ENCODE peak calls at places on chromosome 10, in seven cellular contexts. Z is mucosa of descending colon; S is hepatic stellate cell; J is cardiac fibroblast; D is neural crest cell; W is iris pigment epithelial cell; I is activated CD8-positive, alpha-beta memory T cell treated with anti-CD3 and anti-CD28 coated beads, Interleukin-2, amount 50 U/mL, for 48 hours. C is an unnamed sample.

GRCh38 chr10:98074315-98074911 is 44.0 kb upstream of the CRTAC1 start:
- DNase-seq in Z (no peak), S (no peak), J (peak), D (peak), W (peak), I (no peak), C (no peak)

GRCh38 chr10:112330607-112331160 is 43.2 kb upstream of the ACSL5 start:
- DNase-seq in Z (no peak), S (no peak), J (no peak), D (no peak), W (no peak), I (no peak), C (no peak)

GRCh38 chr10:130341325-130341724 is 205.1 kb downstream of the GLRX3 start:
- DNase-seq in Z (peak), S (no peak), J (no peak), D (peak), W (peak), I (no peak), C (no peak)

GRCh38 chr10:61067683-61068336 is 123.8 kb upstream of the RHOBTB1 start:
- DNase-seq in Z (no peak), S (no peak), J (no peak), D (no peak), W (no peak), I (no peak), C (no peak)

GRCh38 chr10:26503911-26504310 is 65.8 kb downstream of the APBB1IP start:
- DNase-seq in Z (no peak), S (no peak), J (no peak), D (no peak), W (no peak), I (no peak), C (no peak)

GRCh38 chr10:33876547-33877400 is 542.3 kb upstream of the NRP1 start:
- DNase-seq in Z (peak), S (no peak), J (peak), D (no peak), W (peak), I (no peak), C (no peak)

GRCh38 chr10:11208908-11209809 is 191.5 kb downstream of the CELF2 start:
- DNase-seq in Z (no peak), S (no peak), J (no peak), D (no peak), W (no peak), I (no peak), C (no peak)

GRCh38 chr10:24518981-24519597 is 204.6 kb downstream of the ARHGAP21 start:
- DNase-seq in Z (peak), S (peak), J (peak), D (peak), W (peak), I (peak), C (no peak)

GRCh38 chr10:4865945-4866661 is 40.1 kb downstream of the AKR1E2 start:
- DNase-seq in Z (no peak), S (no peak), J (peak), D (no peak), W (no peak), I (no peak), C (no peak)

GRCh38 chr10:114767589-114768393 is 53.8 kb upstream of the FHIP2A start:
- DNase-seq in Z (peak), S (no peak), J (no peak), D (no peak), W (no peak), I (no peak), C (no peak)

C was measured in effector CD8-positive, alpha-beta T cell.